ENCODE peak calls at places on chromosome 2, in four cellular contexts. T, I, R and D are unnamed samples.

GRCh38 chr2:232235716-232236115 is 142.8 kb upstream of the ALPP start:
- DNase-seq in R (no peak), I (no peak), T (no peak), D (no peak)

GRCh38 chr2:25247792-25248512 is 79.6 kb upstream of the POMC start:
- DNase-seq in R (no peak), I (no peak), T (no peak), D (no peak)

GRCh38 chr2:236777408-236777807 is 207.8 kb downstream of the ACKR3 start:
- DNase-seq in I (no peak), T (no peak), R (no peak), D (no peak)

GRCh38 chr2:74806913-74807312 is 27.0 kb upstream of the HK2 start:
- DNase-seq in I (no peak), R (no peak), T (no peak), D (no peak)

GRCh38 chr2:71558300-71559051 is 105.1 kb downstream of the DYSF start:
- DNase-seq in R (no peak), I (no peak), T (no peak), D (no peak)

GRCh38 chr2:239600650-239601049 is 199.8 kb upstream of the HDAC4 start:
- DNase-seq in R (no peak), T (no peak), I (no peak), D (no peak)

GRCh38 chr2:6946722-6947121 is 29.5 kb downstream of the RNF144A start:
- DNase-seq in I (no peak), R (no peak), T (no peak), D (no peak)

GRCh38 chr2:165804719-165805118 is 10.7 kb upstream of the GALNT3 start:
- DNase-seq in I (no peak), T (no peak), R (no peak), D (no peak)

GRCh38 chr2:144522741-144523605 is 3.1 kb upstream of the ZEB2 start:
- DNase-seq in I (no peak), R (no peak), T (peak), D (no peak)

GRCh38 chr2:200659410-200659809 is 73.6 kb downstream of the AOX1 start:
- DNase-seq in T (no peak), I (no peak), R (no peak), D (no peak)

GRCh38 chr2:112020561-112020960 is 34.5 kb upstream of the TMEM87B start:
- DNase-seq in T (no peak), I (no peak), R (peak), D (no peak)

GRCh38 chr2:72142743-72143440 is 4.8 kb downstream of the CYP26B1 start:
- DNase-seq in T (peak), R (peak), I (no peak), D (peak)

GRCh38 chr2:233124449-233125080 is 64.4 kb downstream of the INPP5D start:
- DNase-seq in T (no peak), I (no peak), R (no peak), D (no peak)

GRCh38 chr2:232402518-232402917 is 4.1 kb upstream of the ALPG start:
- DNase-seq in R (no peak), T (no peak), I (no peak), D (no peak)

GRCh38 chr2:241947004-241947350 is 77.4 kb downstream of the RTP5 start:
- DNase-seq in I (no peak), R (no peak), T (no peak), D (no peak)

GRCh38 chr2:97728091-97728596 is 14.8 kb downstream of the ZAP70 start:
- DNase-seq in I (no peak), T (no peak), R (peak), D (no peak)

GRCh38 chr2:121722479-121722878 is 14.2 kb downstream of the NIFK start:
- DNase-seq in R (no peak), I (no peak), T (no peak), D (no peak)

GRCh38 chr2:159410276-159410675 is 123.8 kb upstream of the WDSUB1 start:
- DNase-seq in I (no peak), R (no peak), T (no peak), D (no peak)

GRCh38 chr2:37344453-37345361 is at the start of gene QPCT:
- DNase-seq in I (peak), T (no peak), R (peak), D (no peak)

GRCh38 chr2:219562049-219563020 is 9.0 kb downstream of the OBSL1 start:
- DNase-seq in T (no peak), I (no peak), R (no peak), D (peak)

GRCh38 chr2:6880200-6880733 is 2.7 kb downstream of the RSAD2 start:
- DNase-seq in R (no peak), T (no peak), I (no peak), D (no peak)

GRCh38 chr2:3097804-3098203 is 279.8 kb downstream of the EIPR1 start:
- DNase-seq in T (no peak), R (no peak), I (no peak), D (no peak)

GRCh38 chr2:138485019-138485418 is 16.6 kb upstream of the SPOPL start:
- DNase-seq in T (no peak), I (no peak), R (no peak), D (no peak)

GRCh38 chr2:42227491-42227890 is 58.3 kb downstream of the EML4 start:
- DNase-seq in T (no peak), I (no peak), R (no peak), D (no peak)